ENCODE peak calls at places on chromosomes 16 and 17, in eight cellular contexts. B, S, L, T, G, V, O and Q are unnamed samples.

GRCh38 chr17:48439473-48439872 is 9.5 kb upstream of the SKAP1 start:
- DNase-seq in B (no peak), S (no peak), L (no peak), T (no peak), G (no peak), V (no peak), O (no peak), Q (no peak)

GRCh38 chr16:79083879-79084278 is 516.7 kb downstream of the MAF start:
- DNase-seq in B (no peak), S (no peak), L (no peak), T (no peak), G (no peak), V (no peak), O (no peak), Q (no peak)

GRCh38 chr17:75878174-75878998 is at the start of gene TRIM47:
- DNase-seq in B (peak; percentile 75), S (peak; percentile 69), L (peak; percentile 66), T (no peak), G (peak; percentile 68), V (no peak), O (peak; percentile 83), Q (peak; percentile 74)

GRCh38 chr16:88654363-88655052 is 3.7 kb upstream of the CYBA start:
- DNase-seq in B (no peak), S (no peak), L (no peak), T (no peak), G (no peak), V (no peak), O (no peak), Q (no peak)

GRCh38 chr17:1736348-1737281 is 6.1 kb upstream of the SERPINF2 start:
- DNase-seq in B (peak; percentile 43), S (no peak), L (no peak), T (no peak), G (no peak), V (no peak), O (peak; percentile 84), Q (no peak)

GRCh38 chr16:70695351-70696070 is 9.7 kb upstream of the MTSS2 start:
- DNase-seq in B (no peak), S (no peak), L (peak; percentile 54), T (no peak), G (peak; percentile 62), V (no peak), O (peak; percentile 81), Q (no peak)

GRCh38 chr17:10186771-10187425 is 11.5 kb downstream of the GAS7 start:
- DNase-seq in B (no peak), S (no peak), L (no peak), T (no peak), G (no peak), V (no peak), O (no peak), Q (no peak)

GRCh38 chr17:559699-560378 is 154.8 kb downstream of the VPS53 start:
- DNase-seq in B (no peak), S (no peak), L (no peak), T (no peak), G (peak; percentile 36), V (no peak), O (peak; percentile 76), Q (no peak)

GRCh38 chr16:30377050-30377811 is 2.6 kb downstream of the MYL11 start:
- DNase-seq in B (no peak), S (no peak), L (no peak), T (no peak), G (no peak), V (no peak), O (no peak), Q (no peak)

GRCh38 chr17:74605361-74605760 is 13.3 kb upstream of the CD300LD start:
- DNase-seq in B (no peak), S (no peak), L (no peak), T (no peak), G (no peak), V (no peak), O (no peak), Q (no peak)

GRCh38 chr16:82651921-82652601 is 25.3 kb downstream of the CDH13 start:
- DNase-seq in B (no peak), S (no peak), L (no peak), T (no peak), G (no peak), V (no peak), O (no peak), Q (no peak)

GRCh38 chr17:31598921-31599571 is 207.6 kb downstream of the RAB11FIP4 start:
- DNase-seq in B (no peak), S (no peak), L (no peak), T (no peak), G (no peak), V (no peak), O (no peak), Q (no peak)

GRCh38 chr17:8015957-8016631 is 13.7 kb downstream of the GUCY2D start:
- DNase-seq in B (peak; percentile 45), S (no peak), L (no peak), T (no peak), G (peak; percentile 60), V (no peak), O (no peak), Q (no peak)

GRCh38 chr17:65599650-65600049 is 38.2 kb upstream of the AXIN2 start:
- DNase-seq in B (no peak), S (no peak), L (no peak), T (no peak), G (no peak), V (no peak), O (no peak), Q (no peak)

GRCh38 chr17:50558955-50559614 is 1.4 kb upstream of the CACNA1G start:
- DNase-seq in B (peak; percentile 89), S (no peak), L (no peak), T (no peak), G (no peak), V (no peak), O (no peak), Q (peak; percentile 84)

GRCh38 chr17:35537569-35538209 is at the start of gene SLFN12L:
- DNase-seq in B (peak; percentile 41), S (no peak), L (no peak), T (no peak), G (no peak), V (no peak), O (no peak), Q (no peak)

GRCh38 chr17:68697850-68698313 is 96.7 kb upstream of the FAM20A start:
- DNase-seq in B (no peak), S (no peak), L (no peak), T (no peak), G (no peak), V (no peak), O (no peak), Q (no peak)

GRCh38 chr17:78351449-78352006 is 8.3 kb downstream of the SOCS3 start:
- DNase-seq in B (no peak), S (peak; percentile 81), L (no peak), T (no peak), G (peak; percentile 92), V (no peak), O (peak; percentile 99), Q (peak; percentile 42)

GRCh38 chr17:71409712-71410111 is 711.1 kb upstream of the SOX9 start:
- DNase-seq in B (no peak), S (peak; percentile 12), L (no peak), T (no peak), G (no peak), V (no peak), O (no peak), Q (no peak)

GRCh38 chr17:64115871-64116534 is 13.9 kb downstream of the ERN1 start:
- DNase-seq in B (no peak), S (peak; percentile 36), L (no peak), T (no peak), G (no peak), V (no peak), O (no peak), Q (no peak)

GRCh38 chr16:68658258-68658973 is 13.3 kb downstream of the CDH3 start:
- DNase-seq in B (no peak), S (peak; percentile 63), L (peak; percentile 46), T (no peak), G (peak; percentile 51), V (no peak), O (no peak), Q (no peak)

GRCh38 chr17:32110596-32110995 is 31.7 kb upstream of the RHOT1 start:
- DNase-seq in B (no peak), S (no peak), L (no peak), T (no peak), G (no peak), V (no peak), O (no peak), Q (no peak)